ENCODE peak calls at places on chromosomes 6 and 20, in eight cellular contexts. K is heart left ventricle, Z is esophagus muscularis mucosa, F is Karpas-422, J is PC-9, Y is hepatocyte, G is mammary epithelial cell, L is uterus. C is an unnamed sample. For H3K27me3 and H3K4me1, the result is how much of the 10 kb centered on the place peaks cover.

GRCh38 chr6:13120483-13121482 is 207.6 kb downstream of the TBC1D7 start:
- DNase-seq in F (no peak), L (no peak), Y (no peak), Z (no peak), J (no peak), K (peak), G (no peak), C (no peak)

GRCh38 chr6:90083891-90084290 is 189.6 kb downstream of the GJA10 start:
- DNase-seq in Z (no peak), J (no peak), F (peak), G (no peak), Y (no peak), L (no peak), K (no peak), C (no peak)

GRCh38 chr6:167738386-167738785 is 88.3 kb upstream of the AFDN start:
- DNase-seq in G (no peak), K (no peak), F (no peak), J (no peak), Y (no peak), Z (no peak), L (no peak), C (no peak)

GRCh38 chr6:33271608-33272357 is at the start of the genes RPS18 and VPS52:
- DNase-seq in L (peak), F (peak), J (peak), G (peak), K (peak), Z (peak), Y (peak), C (peak)

GRCh38 chr6:3778701-3779573 is 27.4 kb upstream of the PXDC1 start:
- DNase-seq in L (no peak), J (no peak), Y (no peak), Z (no peak), G (peak), K (no peak), F (no peak), C (no peak)

GRCh38 chr6:168499045-168499650 is 58.2 kb downstream of the SMOC2 start:
- DNase-seq in Z (no peak), J (no peak), Y (no peak), L (no peak), K (no peak), F (no peak), G (no peak), C (no peak)

GRCh38 chr20:20489623-20490341 is 121.9 kb downstream of the INSM1 start:
- DNase-seq in J (no peak), Z (no peak), K (no peak), L (no peak), G (no peak), Y (no peak), F (no peak), C (no peak)

GRCh38 chr6:88823998-88824397 is 139.4 kb downstream of the RNGTT start:
- DNase-seq in K (no peak), J (no peak), Y (no peak), F (no peak), G (peak), Z (no peak), L (no peak), C (no peak)

GRCh38 chr6:138278326-138278725 is 60.0 kb upstream of the PBOV1 start:
- DNase-seq in J (no peak), L (no peak), Y (peak), K (peak), F (no peak), G (no peak), Z (no peak), C (no peak)

GRCh38 chr20:47464380-47465101 is 37.1 kb upstream of the NCOA3 start:
- DNase-seq in Z (no peak), K (peak), L (peak), J (peak), G (peak), F (peak), Y (peak), C (peak)

DNA sequence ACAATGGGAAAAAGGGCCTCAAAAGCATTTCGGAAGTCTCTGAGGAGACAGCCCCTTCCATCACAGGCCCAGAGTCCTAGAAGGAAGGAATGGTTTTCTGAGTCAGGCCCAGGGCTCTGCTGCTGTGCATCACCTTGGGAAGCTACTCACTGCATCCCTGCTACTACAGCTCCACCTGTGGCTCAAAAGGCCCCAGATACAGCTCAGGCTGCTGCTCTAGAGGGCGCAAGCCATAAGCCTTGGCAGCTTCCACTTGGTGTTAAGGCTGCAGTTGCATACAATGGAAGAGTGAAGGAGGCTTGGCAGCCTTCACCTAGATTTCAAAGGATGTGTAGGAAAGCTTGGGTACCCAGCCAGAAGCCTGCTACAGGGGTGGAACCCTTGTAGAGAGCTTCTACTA is 54.8 kb downstream of the MEI4 start:
- DNase-seq in F (no peak), J (no peak), K (no peak), G (no peak), Y (no peak), L (no peak), Z (no peak), C (no peak)
- H3K4me3 ChIP-seq in F (no peak), J (no peak), K (no peak), G (no peak), Y (no peak), L (no peak), Z (no peak), C (no peak)

GRCh38 chr20:684676-685319 is 9.2 kb upstream of the SCRT2 start:
- DNase-seq in L (no peak), G (no peak), Y (no peak), J (no peak), Z (no peak), K (no peak), F (no peak), C (no peak)
- H3K27me3 ChIP-seq in L (under half), G (under half), Y (under half), J (half or more), Z (under half), K (under half), F (under half), C (under half)

GRCh38 chr6:93858213-93858612 is 438.9 kb upstream of the EPHA7 start:
- DNase-seq in K (no peak), L (no peak), G (no peak), Y (no peak), J (no peak), Z (no peak), F (no peak), C (no peak)
- H3K4me1 ChIP-seq in K (under half), L (under half), G (under half), Y (under half), J (under half), Z (under half), F (under half), C (under half)

DNA sequence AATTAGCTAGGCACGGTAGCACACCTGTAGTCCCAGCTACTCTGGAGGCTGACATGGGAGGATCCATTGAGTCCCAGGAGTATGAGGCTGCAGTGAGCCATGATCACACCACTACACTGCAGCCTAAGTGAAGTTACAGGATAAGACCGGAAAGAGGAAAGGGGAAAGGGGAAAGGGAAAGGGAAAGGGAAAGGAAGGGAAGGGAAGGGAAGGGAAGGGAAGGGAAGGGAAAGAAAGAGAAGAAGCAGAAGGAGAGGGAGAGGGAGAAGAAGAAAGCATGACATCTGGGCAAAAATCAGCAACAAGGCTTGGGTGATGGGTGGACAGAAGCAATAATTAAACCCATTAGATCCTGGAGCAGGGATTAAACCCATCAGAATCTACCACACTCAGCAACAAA is 101.7 kb upstream of the RAB32 start:
- DNase-seq in Y (no peak), Z (no peak), L (no peak), K (no peak), F (no peak), G (no peak), J (no peak), C (no peak)
- H3K4me3 ChIP-seq in Y (no peak), Z (no peak), L (no peak), K (no peak), F (no peak), G (no peak), J (no peak), C (no peak)

GRCh38 chr20:1490643-1491042 is 577 bp downstream of the SIRPB2 start:
- DNase-seq in G (no peak), K (no peak), Z (peak), F (no peak), J (no peak), L (no peak), Y (no peak), C (no peak)

GRCh38 chr20:1494436-1494835 is 3.2 kb upstream of the SIRPB2 start:
- DNase-seq in F (peak), K (no peak), L (no peak), Y (no peak), G (no peak), J (no peak), Z (peak), C (no peak)

GRCh38 chr20:1489764-1490436 is 1.3 kb downstream of the SIRPB2 start:
- DNase-seq in K (no peak), J (peak), G (peak), Z (peak), Y (no peak), L (no peak), F (no peak), C (no peak)

GRCh38 chr20:1491281-1491840 is at the start of gene SIRPB2:
- DNase-seq in Z (peak), G (no peak), Y (no peak), K (peak), J (no peak), F (no peak), L (peak), C (peak)

GRCh38 chr20:1491891-1492642 is 847 bp upstream of the SIRPB2 start:
- DNase-seq in K (no peak), Y (no peak), J (no peak), G (no peak), Z (peak), F (no peak), L (no peak), C (no peak)
- H3K27me3 ChIP-seq in K (under half), Y (under half), J (under half), G (under half), Z (under half), F (under half), L (under half), C (under half)

DNA sequence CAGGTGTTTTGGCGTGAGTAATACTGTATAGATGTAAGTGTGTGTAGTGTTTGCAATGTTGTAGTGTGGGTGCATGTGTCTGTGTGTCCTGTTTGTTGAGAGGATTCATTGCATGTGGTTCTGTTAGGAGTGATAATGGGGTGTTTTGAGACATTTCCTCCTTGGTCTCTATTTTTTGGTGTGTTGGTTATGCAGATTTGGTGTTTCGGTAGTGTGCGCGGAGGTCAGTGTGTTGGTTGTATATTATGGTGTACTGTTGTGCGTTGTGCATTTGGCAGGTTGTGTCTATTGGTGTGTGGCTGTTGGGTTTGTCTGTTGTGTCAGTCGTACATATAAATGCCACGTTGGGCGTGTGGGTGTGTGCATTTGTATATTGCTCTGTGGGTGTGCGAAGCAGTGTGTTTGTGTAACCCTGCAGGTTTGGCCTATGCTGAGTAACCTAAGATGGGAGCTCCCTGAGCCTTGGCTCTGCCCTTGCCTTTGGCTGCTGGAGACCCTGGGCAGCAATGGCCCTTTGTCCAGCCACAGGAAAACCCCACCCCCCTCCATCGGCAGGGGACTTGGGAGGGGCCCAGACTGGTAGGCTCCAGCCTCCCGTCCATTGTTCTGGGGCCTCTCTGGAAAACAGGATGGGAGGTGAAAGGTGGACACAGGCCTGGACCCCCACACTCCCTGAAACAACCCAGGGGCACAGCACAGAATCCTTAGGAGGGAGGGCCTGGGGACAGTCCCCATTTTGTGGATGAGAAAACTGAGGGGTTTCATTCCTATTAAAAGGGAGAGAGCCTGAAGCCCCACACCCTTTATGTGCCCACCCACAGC is 10.3 kb upstream of the ID1 start:
- DNase-seq in F (no peak), K (peak), Y (peak), L (peak), Z (no peak), J (peak), G (no peak), C (no peak)
- H3K4me1 ChIP-seq in F (under half), K (under half), Y (under half), L (under half), Z (under half), J (half or more), G (under half), C (under half)

DNA sequence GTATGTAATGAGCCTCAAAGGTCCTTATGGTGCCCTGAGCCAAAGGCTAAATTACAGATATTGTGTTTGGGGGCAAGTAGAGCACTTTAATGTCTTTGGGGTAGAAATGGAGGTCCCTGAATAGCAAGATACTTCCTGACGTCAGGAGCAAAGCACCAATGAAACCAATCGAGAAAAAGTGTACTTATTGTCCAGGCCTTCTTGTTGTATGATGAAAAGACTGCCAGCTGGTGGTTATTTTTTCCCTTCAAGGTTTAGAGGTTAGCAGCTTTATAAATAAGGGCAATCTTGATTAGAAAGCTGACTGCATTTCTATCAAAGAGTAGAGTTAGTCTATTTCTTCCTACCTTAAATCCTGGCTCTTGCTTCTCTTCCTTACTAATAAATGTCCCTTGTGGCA is 76.1 kb upstream of the HSF2 start:
- DNase-seq in F (no peak), Z (no peak), G (no peak), Y (no peak), J (no peak), L (no peak), K (no peak), C (no peak)
- H3K4me3 ChIP-seq in F (peak), Z (peak), G (no peak), Y (no peak), J (peak), L (no peak), K (no peak), C (peak)

GRCh38 chr6:50820590-50821234 is 2.0 kb downstream of the TFAP2B start:
- DNase-seq in G (no peak), Z (no peak), L (no peak), K (no peak), Y (no peak), F (no peak), J (no peak), C (no peak)
- H3K27me3 ChIP-seq in G (half or more), Z (under half), L (under half), K (half or more), Y (half or more), F (under half), J (under half), C (under half)

GRCh38 chr20:61435823-61436220 is 183.8 kb downstream of the CDH4 start:
- DNase-seq in L (no peak), F (no peak), K (no peak), Y (no peak), Z (no peak), J (no peak), G (no peak), C (no peak)
- H3K4me1 ChIP-seq in L (under half), F (under half), K (under half), Y (under half), Z (under half), J (under half), G (under half), C (under half)